ENCODE peak calls at places on chromosomes 1 and 21, in five cellular contexts. T is fibroblast of pulmonary artery; H is stimulated activated CD8-positive, alpha-beta memory T cell treated with anti-CD3 and anti-CD28 coated beads, Interleukin-15, amount 100 ng/mL, for 1 hour; L is T follicular helper cell; Q is CD8-positive, alpha-beta T cell. D is an unnamed sample.

GRCh38 chr1:184597652-184598357 is 156.9 kb downstream of the EDEM3 start:
- DNase-seq in T (peak), H (no peak), L (no peak), Q (no peak), D (no peak)

GRCh38 chr21:45299026-45299863 is 11.6 kb upstream of the POFUT2 start:
- DNase-seq in T (peak), H (no peak), L (no peak), Q (no peak), D (no peak)

GRCh38 chr1:22788298-22788697 is 77.7 kb downstream of the EPHB2 start:
- DNase-seq in T (no peak), H (no peak), L (no peak), Q (no peak), D (no peak)

GRCh38 chr1:192592493-192592892 is 16.9 kb downstream of the RGS1 start:
- DNase-seq in T (no peak), H (no peak), L (no peak), Q (no peak), D (no peak)

GRCh38 chr1:151310986-151311385 is 16.2 kb downstream of the PI4KB start:
- DNase-seq in T (peak), H (no peak), L (no peak), Q (no peak), D (no peak)

GRCh38 chr1:87292684-87293493 is 35.8 kb upstream of the LMO4 start:
- DNase-seq in T (peak), H (peak), L (peak), Q (peak), D (peak)

GRCh38 chr1:203492486-203493130 is 1.3 kb upstream of the OPTC start:
- DNase-seq in T (no peak), H (no peak), L (no peak), Q (no peak), D (no peak)

GRCh38 chr1:153670257-153670858 is 435 bp downstream of the ILF2 start:
- DNase-seq in T (no peak), H (no peak), L (no peak), Q (peak), D (peak)

GRCh38 chr1:165896277-165896676 is 68.9 kb downstream of the UCK2 start:
- DNase-seq in T (peak), H (no peak), L (no peak), Q (no peak), D (no peak)

GRCh38 chr21:44926364-44927101 is 5.8 kb upstream of the ITGB2 start:
- DNase-seq in T (no peak), H (no peak), L (peak), Q (peak), D (no peak)